ENCODE peak calls at places on chromosome 18, in four cellular contexts. E, U, W and L are unnamed samples.
A peak's percentile ranks its signal among the peaks of the same experiment; 100 is the strongest.

GRCh38 chr18:9547767-9548166 is 66.6 kb downstream of the PPP4R1 start:
- DNase-seq in E (no peak), U (no peak), W (no peak), L (no peak)

GRCh38 chr18:46360841-46361240 is 256.7 kb downstream of the HAUS1 start:
- DNase-seq in E (no peak), U (no peak), W (no peak), L (no peak)

GRCh38 chr18:58894937-58895336 is 30.3 kb downstream of the ZNF532 start:
- DNase-seq in E (no peak), U (no peak), W (no peak), L (no peak)

GRCh38 chr18:8397034-8397433 is 212.2 kb upstream of the RAB12 start:
- DNase-seq in E (no peak), U (no peak), W (no peak), L (no peak)

GRCh38 chr18:79393626-79394401 is 1.9 kb upstream of the NFATC1 start:
- DNase-seq in E (peak; percentile 70), U (peak; percentile 28), W (no peak), L (peak; percentile 44)

GRCh38 chr18:11368020-11368419 is 218.7 kb upstream of the PIEZO2 start:
- DNase-seq in E (no peak), U (no peak), W (no peak), L (no peak)

GRCh38 chr18:923144-923543 is 18.5 kb downstream of the ADCYAP1 start:
- DNase-seq in E (no peak), U (peak; percentile 58), W (no peak), L (no peak)

GRCh38 chr18:8685141-8685913 is 20.0 kb upstream of the MTCL1 start:
- DNase-seq in E (no peak), U (no peak), W (no peak), L (no peak)

GRCh38 chr18:58195278-58195721 is 151.3 kb downstream of the NEDD4L start:
- DNase-seq in E (no peak), U (no peak), W (no peak), L (no peak)

GRCh38 chr18:66523219-66523991 is 80.5 kb downstream of the CDH19 start:
- DNase-seq in E (no peak), U (peak; percentile 33), W (no peak), L (no peak)

GRCh38 chr18:61322265-61322873 is 10.9 kb upstream of the CDH20 start:
- DNase-seq in E (peak; percentile 36), U (peak; percentile 42), W (peak; percentile 24), L (peak; percentile 27)

GRCh38 chr18:41751161-41751560 is 203.9 kb upstream of the PIK3C3 start:
- DNase-seq in E (no peak), U (no peak), W (no peak), L (no peak)

GRCh38 chr18:77108001-77108692 is 24.4 kb downstream of the MBP start:
- DNase-seq in E (no peak), U (no peak), W (no peak), L (no peak)

GRCh38 chr18:39796413-39796812 is 2158.6 kb upstream of the PIK3C3 start:
- DNase-seq in E (no peak), U (peak; percentile 16), W (no peak), L (no peak)

GRCh38 chr18:76364282-76365259 is 130.5 kb downstream of the ZNF516 start:
- DNase-seq in E (no peak), U (no peak), W (no peak), L (no peak)

GRCh38 chr18:48408727-48409590 is at the start of gene ZBTB7C:
- DNase-seq in E (no peak), U (no peak), W (no peak), L (no peak)

GRCh38 chr18:35876243-35876642 is 96.2 kb upstream of the RMP24 start:
- DNase-seq in E (no peak), U (no peak), W (no peak), L (no peak)

GRCh38 chr18:58787750-58788149 is 76.9 kb upstream of the ZNF532 start:
- DNase-seq in E (no peak), U (no peak), W (no peak), L (no peak)

GRCh38 chr18:11025671-11026070 is 123.7 kb downstream of the PIEZO2 start:
- DNase-seq in E (peak; percentile 6), U (no peak), W (no peak), L (no peak)

GRCh38 chr18:5424903-5425302 is 118.9 kb downstream of the EPB41L3 start:
- DNase-seq in E (peak; percentile 34), U (peak; percentile 26), W (no peak), L (no peak)

GRCh38 chr18:66792466-66792865 is 188.6 kb upstream of the CDH19 start:
- DNase-seq in E (no peak), U (no peak), W (no peak), L (no peak)

GRCh38 chr18:75854174-75854573 is 426.7 kb upstream of the SMIM21 start:
- DNase-seq in E (peak; percentile 44), U (peak; percentile 3), W (no peak), L (peak; percentile 26)

GRCh38 chr18:7497081-7497480 is 70.0 kb upstream of the PTPRM start:
- DNase-seq in E (no peak), U (no peak), W (no peak), L (no peak)

GRCh38 chr18:8262221-8262620 is 347.0 kb upstream of the RAB12 start:
- DNase-seq in E (no peak), U (no peak), W (no peak), L (no peak)

GRCh38 chr18:9507565-9508088 is 32.3 kb downstream of the RALBP1 start:
- DNase-seq in E (peak; percentile 33), U (no peak), W (no peak), L (no peak)

GRCh38 chr18:79245517-79246001 is 150.2 kb upstream of the NFATC1 start:
- DNase-seq in E (no peak), U (no peak), W (peak; percentile 96), L (peak; percentile 83)

GRCh38 chr18:33460681-33461080 is 20.2 kb upstream of the CCDC178 start:
- DNase-seq in E (no peak), U (no peak), W (no peak), L (no peak)

GRCh38 chr18:55546873-55547704 is 40.9 kb downstream of the TCF4 start:
- DNase-seq in E (peak; percentile 12), U (no peak), W (no peak), L (no peak)

GRCh38 chr18:6728809-6729246 is 688 bp upstream of the ARHGAP28 start:
- DNase-seq in E (peak; percentile 42), U (no peak), W (no peak), L (no peak)

GRCh38 chr18:45562567-45563479 is 52.5 kb upstream of the SLC14A2 start:
- DNase-seq in E (no peak), U (no peak), W (no peak), L (no peak)

GRCh38 chr18:32891130-32891529 is 118.3 kb upstream of the KLHL14 start:
- DNase-seq in E (no peak), U (no peak), W (no peak), L (no peak)

GRCh38 chr18:45046226-45046625 is 365.5 kb downstream of the SETBP1 start:
- DNase-seq in E (no peak), U (no peak), W (no peak), L (no peak)

GRCh38 chr18:62751341-62751821 is 36.0 kb downstream of the PHLPP1 start:
- DNase-seq in E (no peak), U (no peak), W (no peak), L (no peak)

GRCh38 chr18:8705280-8705940 is at the start of gene MTCL1:
- DNase-seq in E (peak; percentile 58), U (no peak), W (no peak), L (no peak)

GRCh38 chr18:73201940-73202339 is 334.2 kb upstream of the NETO1 start:
- DNase-seq in E (no peak), U (no peak), W (no peak), L (no peak)

GRCh38 chr18:55869965-55870585 is 282.1 kb upstream of the TCF4 start:
- DNase-seq in E (no peak), U (no peak), W (no peak), L (no peak)

GRCh38 chr18:54204883-54205282 is 19.6 kb downstream of the MBD2 start:
- DNase-seq in E (no peak), U (no peak), W (no peak), L (no peak)
- TF ChIP-seq POLR2AphosphoS5 in E (no peak), U (no peak), W (no peak), L (no peak)

GRCh38 chr18:31562726-31563125 is 29.0 kb upstream of the TTR start:
- DNase-seq in E (no peak), U (no peak), W (no peak), L (no peak)
- TF ChIP-seq TCF7L2 in E (no peak), U (no peak), W (no peak), L (no peak)

GRCh38 chr18:50281295-50281971 is at the start of gene MBD1:
- DNase-seq in E (peak; percentile 94), U (peak; percentile 93), W (peak; percentile 85), L (peak; percentile 95)
- TF ChIP-seq REST in E (no peak), U (no peak), W (no peak), L (no peak)

GRCh38 chr18:34740101-34740500 is 30.0 kb downstream of the DTNA start:
- DNase-seq in E (no peak), U (no peak), W (no peak), L (no peak)

GRCh38 chr18:34744569-34744968 is 34.5 kb downstream of the DTNA start:
- DNase-seq in E (no peak), U (no peak), W (no peak), L (no peak)

GRCh38 chr18:34740724-34741123 is 30.6 kb downstream of the DTNA start:
- DNase-seq in E (no peak), U (no peak), W (no peak), L (no peak)

GRCh38 chr18:34741401-34741800 is 31.3 kb downstream of the DTNA start:
- DNase-seq in E (no peak), U (no peak), W (no peak), L (no peak)

DNA sequence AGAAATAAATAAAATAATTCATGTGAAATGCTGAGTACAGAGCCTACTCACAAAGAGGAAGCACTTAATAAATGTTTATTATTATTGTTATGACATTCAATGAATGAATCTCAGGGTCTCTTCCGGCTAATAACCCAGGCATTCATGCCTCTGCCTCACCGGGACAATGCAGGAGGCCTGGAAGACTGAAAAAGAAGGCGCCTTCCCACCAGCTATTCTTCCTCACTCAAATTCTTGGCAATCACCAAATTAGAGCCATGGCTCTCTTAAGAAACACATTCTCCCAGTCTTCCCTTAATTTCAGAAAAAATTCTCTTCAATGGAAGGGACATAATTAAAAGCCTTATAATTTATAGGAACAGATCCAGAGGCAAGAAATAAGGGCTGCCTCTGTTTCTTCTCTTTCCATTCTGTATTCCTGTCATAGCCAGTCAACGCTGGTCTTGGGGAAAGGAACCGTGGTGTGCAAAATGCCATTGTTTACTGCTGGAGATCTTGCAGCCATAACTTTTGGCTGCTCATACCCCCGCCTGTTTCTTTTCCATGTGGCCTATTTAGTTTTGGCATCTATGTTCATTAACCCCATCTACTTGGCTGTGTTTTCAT is 32.8 kb downstream of the DTNA start:
- DNase-seq in E (no peak), U (no peak), W (no peak), L (no peak)
- TF ChIP-seq POLR2AphosphoS5 in E (no peak), U (no peak), W (no peak), L (no peak)

GRCh38 chr18:69400253-69400975 is at the start of gene DOK6:
- DNase-seq in E (no peak), U (peak; percentile 84), W (no peak), L (no peak)
- TF ChIP-seq TCF7L2 in E (no peak), U (no peak), W (no peak), L (no peak)